ENCODE peak calls at places on chromosomes 11 and 22, in nine cellular contexts. E, P, Y, T, I, Z, K, B and O are unnamed samples.

GRCh38 chr22:41382098-41382578 is 396 bp downstream of the TEF start:
- DNase-seq in E (peak), Z (peak), B (peak), I (peak), Y (peak), T (peak), K (peak), P (peak), O (peak)

GRCh38 chr22:42431401-42432019 is 693 bp downstream of the NFAM1 start:
- DNase-seq in I (no peak), P (peak), E (no peak), Y (no peak), T (no peak), Z (no peak), B (no peak), K (no peak), O (no peak)

GRCh38 chr22:39560127-39560526 is 10.4 kb upstream of the CACNA1I start:
- DNase-seq in Y (no peak), I (no peak), P (no peak), K (no peak), E (no peak), T (no peak), B (no peak), Z (no peak), O (no peak)

GRCh38 chr11:71252434-71252781 is at the start of gene SHANK2:
- DNase-seq in I (no peak), Y (no peak), T (peak), B (peak), Z (no peak), P (no peak), E (peak), K (no peak), O (peak)

GRCh38 chr11:13776134-13776815 is 107.8 kb downstream of the FAR1 start:
- DNase-seq in Y (no peak), P (no peak), T (no peak), I (no peak), Z (no peak), B (no peak), E (no peak), K (no peak), O (no peak)

GRCh38 chr11:94305146-94305545 is 766 bp downstream of the IZUMO1R start:
- DNase-seq in Y (no peak), I (peak), Z (no peak), K (no peak), E (peak), P (no peak), B (no peak), T (peak), O (peak)

GRCh38 chr11:12294613-12295012 is 82.8 kb upstream of the PARVA start:
- DNase-seq in P (no peak), Z (no peak), K (no peak), B (no peak), I (no peak), T (no peak), Y (no peak), E (no peak), O (no peak)

GRCh38 chr11:8531312-8531711 is 62.7 kb downstream of the STK33 start:
- DNase-seq in I (peak), E (no peak), P (no peak), Z (no peak), T (no peak), K (no peak), Y (no peak), B (peak), O (peak)

GRCh38 chr11:135074397-135074998 is 662.5 kb upstream of the B3GAT1 start:
- DNase-seq in E (no peak), B (peak), Y (no peak), K (no peak), T (no peak), Z (no peak), I (no peak), P (no peak), O (peak)

GRCh38 chr11:68441466-68442230 is 18.9 kb upstream of the PPP6R3 start:
- DNase-seq in B (no peak), P (no peak), E (no peak), I (peak), Z (no peak), T (no peak), K (no peak), Y (no peak), O (no peak)

GRCh38 chr22:50583294-50583865 is 731 bp upstream of the CHKB start:
- DNase-seq in Y (no peak), Z (no peak), K (no peak), B (no peak), T (no peak), P (no peak), E (no peak), I (no peak), O (no peak)

GRCh38 chr11:28526406-28526751 is 418.2 kb downstream of the METTL15 start:
- DNase-seq in B (no peak), P (no peak), K (no peak), T (no peak), Y (no peak), E (no peak), Z (no peak), I (peak), O (no peak)

GRCh38 chr11:118401880-118402590 is 629 bp downstream of the ATP5MG start:
- DNase-seq in B (no peak), K (no peak), I (peak), T (peak), E (peak), P (no peak), Y (no peak), Z (no peak), O (peak)

GRCh38 chr22:43114958-43115357 is 4.4 kb downstream of the BIK start:
- DNase-seq in P (no peak), I (no peak), K (no peak), Y (no peak), E (no peak), T (no peak), Z (no peak), B (no peak), O (peak)

GRCh38 chr11:73961321-73961720 is 10.5 kb downstream of the DNAJB13 start:
- DNase-seq in P (no peak), K (no peak), Y (no peak), Z (no peak), E (peak), T (no peak), I (no peak), B (no peak), O (no peak)

GRCh38 chr11:30016588-30017363 is at the start of gene KCNA4:
- DNase-seq in I (no peak), P (peak), Z (no peak), K (no peak), B (peak), T (peak), Y (no peak), E (no peak), O (peak)

GRCh38 chr22:36227806-36228205 is 11.5 kb downstream of the APOL2 start:
- DNase-seq in B (no peak), T (no peak), Y (no peak), K (no peak), I (no peak), E (no peak), Z (no peak), P (no peak), O (no peak)

GRCh38 chr11:118290923-118291322 is 13.6 kb upstream of the CD3E start:
- DNase-seq in T (peak), Y (no peak), B (no peak), P (no peak), I (no peak), E (no peak), K (no peak), Z (peak), O (peak)

GRCh38 chr11:46252373-46252914 is 25.0 kb upstream of the CREB3L1 start:
- DNase-seq in E (no peak), T (no peak), K (no peak), I (peak), B (no peak), Z (no peak), Y (no peak), P (no peak), O (peak)

GRCh38 chr11:60769273-60769672 is 12.6 kb downstream of the MS4A15 start:
- DNase-seq in Y (no peak), E (no peak), Z (no peak), T (peak), K (no peak), P (no peak), I (no peak), B (no peak), O (no peak)

GRCh38 chr11:69909561-69910518 is 90.6 kb upstream of the FGF3 start:
- DNase-seq in B (no peak), E (no peak), P (no peak), T (no peak), I (no peak), K (peak), Y (no peak), Z (no peak), O (no peak)

GRCh38 chr11:61725632-61726280 is 26.7 kb upstream of the MYRF start:
- DNase-seq in Z (no peak), P (no peak), Y (no peak), I (peak), K (no peak), E (no peak), T (no peak), B (no peak), O (no peak)

GRCh38 chr11:128093689-128094088 is 493.7 kb downstream of the ETS1 start:
- DNase-seq in Z (no peak), I (no peak), B (no peak), Y (no peak), K (no peak), P (no peak), T (no peak), E (no peak), O (no peak)

GRCh38 chr11:108635106-108635505 is 29.8 kb upstream of the DDX10 start:
- DNase-seq in P (no peak), B (no peak), I (no peak), K (no peak), T (peak), Z (no peak), E (peak), Y (no peak), O (no peak)

GRCh38 chr11:35218956-35219355 is 80.0 kb downstream of the CD44 start:
- DNase-seq in Z (no peak), P (no peak), Y (no peak), I (peak), T (no peak), E (no peak), K (no peak), B (no peak), O (no peak)

GRCh38 chr11:132718711-132719641 is 813.3 kb downstream of the OPCML start:
- DNase-seq in B (no peak), K (no peak), Y (no peak), P (no peak), E (no peak), Z (no peak), I (no peak), T (no peak), O (no peak)

GRCh38 chr11:101860694-101861371 is 54.0 kb upstream of the CEP126 start:
- DNase-seq in B (peak), Y (peak), Z (no peak), T (peak), K (no peak), I (peak), E (peak), P (no peak), O (peak)

GRCh38 chr11:57277845-57278720 is 41.0 kb upstream of the APLNR start:
- DNase-seq in Y (peak), E (peak), Z (no peak), T (peak), I (peak), B (peak), K (no peak), P (peak), O (peak)

GRCh38 chr22:44389926-44390925 is 77.5 kb upstream of the SHISAL1 start:
- DNase-seq in P (no peak), I (no peak), Z (no peak), E (no peak), T (no peak), Y (no peak), K (no peak), B (no peak), O (no peak)

GRCh38 chr11:85694385-85694980 is 8.5 kb upstream of the CCDC89 start:
- DNase-seq in P (no peak), K (no peak), E (peak), Y (no peak), T (peak), B (no peak), I (peak), Z (peak), O (peak)

GRCh38 chr22:39090426-39091064 is 6.5 kb upstream of the APOBEC3H start:
- DNase-seq in Z (peak), B (no peak), K (peak), P (no peak), E (no peak), I (no peak), Y (no peak), T (peak), O (no peak)

GRCh38 chr11:61910473-61911123 is 6.8 kb downstream of the RAB3IL1 start:
- DNase-seq in Y (no peak), I (no peak), B (no peak), P (no peak), E (no peak), Z (no peak), K (no peak), T (no peak), O (no peak)

GRCh38 chr11:118126082-118126838 is 26.4 kb downstream of the SCN4B start:
- DNase-seq in T (peak), I (no peak), P (no peak), E (no peak), K (no peak), Z (no peak), Y (no peak), B (no peak), O (no peak)

GRCh38 chr22:42433754-42434153 is 1.6 kb upstream of the NFAM1 start:
- DNase-seq in I (no peak), Y (no peak), P (no peak), T (peak), E (no peak), B (peak), K (no peak), Z (no peak), O (no peak)

GRCh38 chr11:64178203-64178602 is 7.8 kb upstream of the STIP1 start:
- DNase-seq in Z (no peak), T (no peak), P (no peak), E (no peak), K (no peak), I (no peak), B (no peak), Y (no peak), O (no peak)